ENCODE peak calls at places on chromosomes 11 and 22, in nine cellular contexts. Y is SW480; C is dermis microvascular lymphatic vessel endothelial cell; F is A549; K is stimulated activated CD4-positive, alpha-beta T cell treated with anti-CD3 and anti-CD28 coated beads, Interleukin-15, amount 100 ng/mL, for 1 hour; G is iris pigment epithelial cell; T is tibial artery; P is activated CD4-positive, alpha-beta memory T cell treated with anti-CD3 and anti-CD28 coated beads for 36 hours; L is stimulated activated CD8-positive, alpha-beta memory T cell treated with anti-CD3 and anti-CD28 coated beads, Interleukin-7, amount 100 ng/mL, for 1 hour. S is an unnamed sample.

GRCh38 chr11:12019337-12019736 is 10.9 kb upstream of the DKK3 start:
- DNase-seq in K (no peak), T (no peak), Y (peak; percentile 72), C (peak; percentile 95), F (no peak), P (no peak), G (peak; percentile 46), L (no peak), S (peak; percentile 40)

GRCh38 chr22:27100789-27101188 is 443.4 kb downstream of the MIAT start:
- DNase-seq in P (no peak), Y (peak; percentile 43), T (peak; percentile 52), F (no peak), G (peak; percentile 58), C (no peak), L (no peak), K (no peak), S (peak; percentile 79)

GRCh38 chr11:75921808-75922207 is 106.8 kb downstream of the UVRAG start:
- DNase-seq in G (no peak), C (no peak), Y (no peak), K (no peak), P (no peak), L (no peak), T (no peak), F (no peak), S (no peak)

GRCh38 chr11:64534391-64534801 is 56.6 kb upstream of the SLC22A12 start:
- DNase-seq in F (no peak), T (peak; percentile 48), K (no peak), L (no peak), C (no peak), G (no peak), Y (no peak), P (no peak), S (no peak)

GRCh38 chr11:91188484-91188883 is 965.6 kb upstream of the CHORDC1 start:
- DNase-seq in Y (no peak), C (no peak), P (no peak), F (no peak), T (no peak), L (no peak), K (no peak), G (no peak), S (no peak)

GRCh38 chr22:19497245-19497644 is 17.5 kb downstream of the CDC45 start:
- DNase-seq in C (peak; percentile 88), L (no peak), Y (no peak), P (no peak), K (no peak), T (peak; percentile 43), G (peak; percentile 96), F (no peak), S (peak; percentile 53)

GRCh38 chr22:43427296-43428004 is 15.6 kb downstream of the MPPED1 start:
- DNase-seq in P (no peak), F (no peak), K (no peak), Y (no peak), T (no peak), G (no peak), C (no peak), L (no peak), S (no peak)

GRCh38 chr11:46391578-46392420 is at the start of gene CHRM4:
- DNase-seq in T (peak; percentile 62), C (peak; percentile 71), G (peak; percentile 47), P (peak; percentile 38), Y (peak; percentile 46), K (no peak), L (no peak), F (peak; percentile 80), S (no peak)

GRCh38 chr11:130177782-130178181 is 18.2 kb downstream of the ST14 start:
- DNase-seq in G (no peak), P (no peak), K (no peak), C (no peak), T (no peak), F (no peak), Y (peak; percentile 46), L (no peak), S (no peak)